ENCODE peak calls at places on chromosome 4, in four cellular contexts. S is tibial artery, Q is stomach, M is Karpas-422. R is an unnamed sample.
A peak's percentile ranks its signal among the peaks of the same experiment; 100 is the strongest.

GRCh38 chr4:96736352-96736889 is 896.5 kb downstream of the PDHA2 start:
- DNase-seq in S (no peak), Q (no peak), M (no peak), R (no peak)

GRCh38 chr4:53558061-53558801 is 33.1 kb downstream of the LNX1 start:
- DNase-seq in S (no peak), Q (no peak), M (no peak), R (no peak)

GRCh38 chr4:164952551-164952950 is 24.9 kb downstream of the TRIM61 start:
- DNase-seq in S (no peak), Q (no peak), M (no peak), R (no peak)

GRCh38 chr4:3483471-3483921 is 20.4 kb downstream of the DOK7 start:
- DNase-seq in S (peak; percentile 97), Q (no peak), M (no peak), R (no peak)

GRCh38 chr4:17085416-17085815 is 187.0 kb upstream of the LDB2 start:
- DNase-seq in S (no peak), Q (no peak), M (no peak), R (no peak)

GRCh38 chr4:106056914-106057313 is 161.6 kb downstream of the NPNT start:
- DNase-seq in S (no peak), Q (no peak), M (no peak), R (no peak)

GRCh38 chr4:166432842-166433241 is 559.8 kb downstream of the TLL1 start:
- DNase-seq in S (no peak), Q (no peak), M (no peak), R (no peak)

GRCh38 chr4:54784188-54784671 is 126.5 kb downstream of the KIT start:
- DNase-seq in S (peak; percentile 96), Q (peak; percentile 51), M (no peak), R (no peak)

GRCh38 chr4:7979652-7979968 is 39.9 kb upstream of the AFAP1 start:
- DNase-seq in S (no peak), Q (no peak), M (no peak), R (no peak)

GRCh38 chr4:58760100-58760499 is 1649.9 kb upstream of the IGFBP7 start:
- DNase-seq in S (no peak), Q (no peak), M (no peak), R (no peak)

GRCh38 chr4:87120411-87121162 is 99.8 kb downstream of the KLHL8 start:
- DNase-seq in S (peak; percentile 92), Q (no peak), M (no peak), R (no peak)

GRCh38 chr4:680931-681645 is 6.7 kb downstream of the MYL5 start:
- DNase-seq in S (no peak), Q (peak; percentile 67), M (peak; percentile 54), R (no peak)

GRCh38 chr4:142282870-142283431 is 563.1 kb downstream of the INPP4B start:
- DNase-seq in S (no peak), Q (no peak), M (peak; percentile 57), R (peak; percentile 17)

GRCh38 chr4:108240356-108240755 is 71.6 kb upstream of the LEF1 start:
- DNase-seq in S (no peak), Q (no peak), M (peak; percentile 4), R (no peak)

DNA sequence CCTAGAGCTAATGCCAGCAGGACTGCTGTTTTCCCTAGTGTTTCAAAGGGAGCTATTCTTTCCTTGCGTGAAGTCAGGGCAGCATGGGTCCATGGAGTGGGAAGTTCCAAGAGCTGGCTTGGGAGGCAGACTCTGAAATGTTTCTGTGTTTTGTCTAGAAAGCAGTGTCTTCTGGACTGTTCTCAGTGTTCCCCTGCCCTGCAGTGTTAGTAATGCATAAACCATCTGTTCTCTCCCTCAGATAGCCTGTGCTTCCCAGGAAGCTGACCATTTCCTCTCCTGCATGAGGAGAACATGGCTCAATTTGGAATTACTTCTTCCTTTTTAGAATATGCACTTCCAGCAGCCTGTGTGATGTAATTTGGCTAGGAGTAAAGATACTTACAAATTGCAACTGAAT is 116.7 kb upstream of the CXCL13 start:
- DNase-seq in S (no peak), Q (no peak), M (no peak), R (no peak)
- H3K4me3 ChIP-seq in S (no peak overlapping the region), Q (no peak overlapping the region), M (no peak overlapping the region), R (no peak overlapping the region)

DNA sequence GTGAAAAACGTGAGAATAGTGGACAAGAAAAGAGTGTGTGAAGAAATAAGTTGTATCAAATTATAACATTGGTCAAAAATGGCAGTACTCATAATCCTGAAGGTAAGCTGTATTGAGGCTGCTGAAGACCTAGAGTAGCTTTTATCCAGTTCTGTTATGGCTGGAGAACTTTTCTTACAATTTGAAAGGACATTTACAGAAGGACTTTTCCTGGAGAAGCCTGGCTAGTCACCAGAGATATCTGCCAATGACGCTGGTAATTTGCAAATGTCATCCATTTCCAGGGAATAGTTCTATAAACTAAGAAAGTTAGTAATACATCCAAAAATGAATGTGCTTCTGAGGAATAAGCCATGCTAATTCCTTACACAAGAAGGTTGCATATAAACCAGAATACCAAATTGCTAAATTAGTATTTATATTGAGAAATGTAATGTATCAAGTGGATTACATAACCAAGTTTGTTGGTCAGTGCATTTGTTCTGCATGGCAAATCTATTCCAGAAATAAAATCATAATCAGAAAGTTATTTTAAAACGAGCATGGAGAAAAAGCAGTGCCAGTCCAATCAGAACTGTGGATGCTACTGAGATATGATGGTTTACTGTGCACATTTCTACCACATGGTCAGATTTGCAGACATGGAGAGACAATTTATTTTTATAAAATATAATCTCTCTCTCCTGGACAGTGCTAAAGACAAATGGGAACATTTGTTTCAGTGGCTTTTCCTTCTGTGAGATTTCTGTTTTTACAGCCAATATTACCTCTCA is 743.7 kb upstream of the HS3ST1 start:
- DNase-seq in S (no peak), Q (no peak), M (no peak), R (no peak)
- H3K4me3 ChIP-seq in S (no peak overlapping the region), Q (no peak overlapping the region), M (no peak overlapping the region), R (no peak overlapping the region)

GRCh38 chr4:169179609-169180526 is 90.9 kb downstream of the SH3RF1 start:
- DNase-seq in S (no peak), Q (no peak), M (no peak), R (no peak)
- H3K4me3 ChIP-seq in S (peak overlapping the region; percentile 12), Q (peak overlapping the region; percentile 14), M (no peak overlapping the region), R (no peak overlapping the region)

DNA sequence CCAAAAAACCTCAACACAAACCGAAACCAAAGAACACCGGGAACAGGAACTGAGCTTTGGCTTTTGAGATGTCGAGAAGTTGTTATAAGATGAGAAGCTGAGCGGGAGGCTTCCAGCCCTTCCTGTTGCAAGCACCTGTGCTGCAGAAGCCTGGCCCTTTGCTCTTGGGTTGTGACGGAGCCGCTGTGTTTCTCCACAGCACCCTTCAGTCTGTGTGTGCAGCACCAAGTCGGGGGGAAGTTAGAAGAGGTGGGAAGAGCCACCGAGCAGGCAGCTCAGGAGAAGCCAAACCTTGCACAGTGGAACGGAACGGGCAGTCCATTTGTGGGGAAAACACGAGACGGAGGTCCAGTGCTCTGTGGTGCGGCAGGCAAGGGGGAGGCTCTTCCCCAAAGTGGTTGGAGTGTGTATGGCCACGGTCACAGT is 123.5 kb downstream of the STOX2 start:
- DNase-seq in S (no peak), Q (no peak), M (no peak), R (peak; percentile 52)
- H3K4me3 ChIP-seq in S (no peak overlapping the region), Q (peak overlapping the region; percentile 30), M (no peak overlapping the region), R (peak overlapping the region; percentile 46)

GRCh38 chr4:98516441-98517323 is 141.7 kb downstream of the TSPAN5 start:
- DNase-seq in S (no peak), Q (no peak), M (peak; percentile 82), R (no peak)
- H3K4me3 ChIP-seq in S (no peak overlapping the region), Q (no peak overlapping the region), M (peak overlapping the region; percentile 59), R (no peak overlapping the region)

DNA sequence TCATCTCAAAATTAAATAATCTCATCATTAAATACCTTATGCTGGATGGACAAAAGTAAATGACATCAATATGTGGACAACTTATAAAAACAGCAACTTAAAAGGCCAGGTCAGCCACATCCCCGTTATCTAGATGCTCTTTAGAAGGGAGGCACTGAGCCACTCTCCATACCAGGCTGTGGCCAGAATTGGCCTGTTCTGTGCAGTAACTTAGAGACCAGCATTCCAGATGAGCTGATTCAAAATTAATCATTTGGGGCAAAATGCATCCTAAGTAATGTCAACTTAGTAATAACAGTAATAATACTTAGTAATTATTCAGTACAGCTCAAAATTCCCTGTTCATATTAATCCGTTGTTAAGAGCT is 373.6 kb downstream of the FBXW7 start:
- DNase-seq in S (no peak), Q (no peak), M (no peak), R (no peak)
- H3K4me3 ChIP-seq in S (no peak overlapping the region), Q (no peak overlapping the region), M (no peak overlapping the region), R (no peak overlapping the region)

GRCh38 chr4:70619288-70619687 is 9.3 kb upstream of the ENAM start:
- DNase-seq in S (no peak), Q (no peak), M (no peak), R (no peak)

GRCh38 chr4:70619778-70620177 is 8.8 kb upstream of the ENAM start:
- DNase-seq in S (no peak), Q (no peak), M (no peak), R (no peak)

GRCh38 chr4:70613182-70613892 is 15.2 kb upstream of the ENAM start:
- DNase-seq in S (no peak), Q (no peak), M (no peak), R (no peak)

GRCh38 chr4:70608324-70608723 is 16.3 kb downstream of the AMBN start:
- DNase-seq in S (no peak), Q (no peak), M (no peak), R (no peak)

GRCh38 chr4:70613893-70614572 is 14.5 kb upstream of the ENAM start:
- DNase-seq in S (no peak), Q (no peak), M (no peak), R (no peak)
- H3K4me3 ChIP-seq in S (peak overlapping the region; percentile 43), Q (peak overlapping the region; percentile 25), M (no peak overlapping the region), R (no peak overlapping the region)

GRCh38 chr4:101018836-101019235 is 328.5 kb downstream of the PPP3CA start:
- DNase-seq in S (no peak), Q (no peak), M (no peak), R (no peak)

GRCh38 chr4:101019313-101019712 is 328.0 kb downstream of the PPP3CA start:
- DNase-seq in S (no peak), Q (no peak), M (no peak), R (no peak)

GRCh38 chr4:101009471-101009870 is 337.9 kb downstream of the PPP3CA start:
- DNase-seq in S (no peak), Q (no peak), M (no peak), R (no peak)

GRCh38 chr4:101010987-101011386 is 336.3 kb downstream of the PPP3CA start:
- DNase-seq in S (no peak), Q (no peak), M (no peak), R (no peak)

GRCh38 chr4:101014417-101014816 is 332.9 kb downstream of the PPP3CA start:
- DNase-seq in S (no peak), Q (no peak), M (no peak), R (no peak)
- H3K4me3 ChIP-seq in S (no peak overlapping the region), Q (no peak overlapping the region), M (no peak overlapping the region), R (no peak overlapping the region)

DNA sequence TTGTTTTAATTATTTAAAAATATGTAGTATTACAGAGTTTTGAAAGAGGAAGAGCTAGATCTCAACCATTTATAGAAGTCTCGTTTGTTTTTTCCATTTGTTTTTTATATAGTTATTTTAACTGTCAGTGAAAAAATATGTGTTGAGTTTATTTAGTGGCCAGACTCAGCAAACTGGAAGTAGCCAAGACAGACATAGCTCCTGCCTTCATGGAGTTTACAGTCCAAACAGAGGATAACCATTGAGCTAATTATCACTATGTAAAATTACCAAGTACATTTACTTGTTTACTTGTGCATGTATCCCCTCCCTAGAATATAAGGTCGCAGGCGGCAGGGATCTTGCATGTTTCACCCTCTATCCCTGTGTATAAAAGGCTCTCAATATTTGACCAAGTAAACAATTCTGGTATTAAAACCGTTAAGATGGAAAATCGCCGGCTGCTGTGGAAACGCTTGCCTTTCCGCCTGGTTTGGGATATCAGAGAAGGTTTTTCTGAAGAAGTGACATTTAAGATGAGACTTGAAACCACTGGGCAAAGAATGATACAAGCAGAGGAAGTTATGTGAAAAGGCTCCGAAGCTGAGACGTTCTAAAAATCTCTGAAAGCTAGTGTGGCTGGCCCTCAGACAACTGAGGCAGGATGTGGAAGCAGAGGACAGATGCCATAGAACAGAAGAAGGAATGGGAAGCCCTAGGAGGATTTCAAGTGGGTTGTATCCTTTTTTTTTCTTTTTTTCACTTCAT is 1.3 kb upstream of the CCNI start:
- DNase-seq in S (no peak), Q (no peak), M (no peak), R (no peak)
- H3K4me3 ChIP-seq in S (peak overlapping the region; percentile 100), Q (peak overlapping the region; percentile 70), M (peak overlapping the region; percentile 87), R (peak overlapping the region; percentile 66)

R was measured in Jurkat, Clone E6-1.